ENCODE peak calls at places on chromosomes 2 and 18, in seven cellular contexts. C, R, T, Q, S, G and V are unnamed samples.

GRCh38 chr18:78082776-78083175 is 833.1 kb downstream of the GALR1 start:
- DNase-seq in C (no peak), R (no peak), T (no peak), Q (no peak), S (no peak), G (no peak), V (no peak)

GRCh38 chr2:149894760-149895159 is 307.2 kb upstream of the MMADHC start:
- DNase-seq in C (no peak), R (no peak), T (no peak), Q (no peak), S (no peak), G (no peak), V (no peak)

GRCh38 chr2:167908786-167909185 is 338.6 kb downstream of the STK39 start:
- DNase-seq in C (no peak), R (no peak), T (no peak), Q (no peak), S (no peak), G (no peak), V (no peak)

GRCh38 chr2:47086571-47086970 is 68.5 kb downstream of the STPG4 start:
- DNase-seq in C (peak), R (no peak), T (no peak), Q (no peak), S (no peak), G (no peak), V (no peak)

GRCh38 chr2:226426292-226426736 is 373.3 kb downstream of the IRS1 start:
- DNase-seq in C (no peak), R (no peak), T (no peak), Q (peak), S (no peak), G (no peak), V (no peak)

GRCh38 chr2:135600915-135601314 is 69.6 kb downstream of the R3HDM1 start:
- DNase-seq in C (no peak), R (no peak), T (no peak), Q (no peak), S (no peak), G (no peak), V (no peak)

GRCh38 chr2:31526946-31527345 is 53.8 kb downstream of the SRD5A2 start:
- DNase-seq in C (no peak), R (no peak), T (no peak), Q (no peak), S (no peak), G (no peak), V (no peak)

GRCh38 chr2:26453421-26454329 is 24.2 kb downstream of the OTOF start:
- DNase-seq in C (no peak), R (no peak), T (no peak), Q (no peak), S (no peak), G (no peak), V (no peak)

GRCh38 chr2:26742053-26742770 is 21.9 kb upstream of the SLC35F6 start:
- DNase-seq in C (no peak), R (no peak), T (no peak), Q (no peak), S (no peak), G (no peak), V (no peak)

GRCh38 chr2:134677866-134678774 is 40.7 kb downstream of the TMEM163 start:
- DNase-seq in C (no peak), R (no peak), T (no peak), Q (no peak), S (no peak), G (no peak), V (no peak)

GRCh38 chr18:2964349-2965010 is 48.5 kb downstream of the LPIN2 start:
- DNase-seq in C (no peak), R (no peak), T (no peak), Q (no peak), S (no peak), G (no peak), V (no peak)

GRCh38 chr18:36200354-36200771 is 13.1 kb downstream of the MOCOS start:
- DNase-seq in C (no peak), R (no peak), T (peak), Q (no peak), S (no peak), G (no peak), V (no peak)

GRCh38 chr2:10537522-10538195 is 89.5 kb upstream of the ODC1 start:
- DNase-seq in C (no peak), R (no peak), T (no peak), Q (no peak), S (no peak), G (no peak), V (no peak)

GRCh38 chr18:57819671-57820460 is 16.8 kb upstream of the ATP8B1 start:
- DNase-seq in C (peak), R (peak), T (peak), Q (peak), S (no peak), G (no peak), V (peak)

GRCh38 chr2:205764502-205764815 is 82.2 kb downstream of the NRP2 start:
- DNase-seq in C (no peak), R (no peak), T (no peak), Q (no peak), S (no peak), G (no peak), V (no peak)

GRCh38 chr18:59300676-59301285 is 17.7 kb downstream of the CPLX4 start:
- DNase-seq in C (no peak), R (no peak), T (no peak), Q (no peak), S (no peak), G (no peak), V (no peak)

GRCh38 chr2:179749210-179749609 is 112.2 kb downstream of the ZNF385B start:
- DNase-seq in C (no peak), R (no peak), T (no peak), Q (no peak), S (no peak), G (no peak), V (no peak)

GRCh38 chr2:12222561-12222960 is 476.1 kb downstream of the LPIN1 start:
- DNase-seq in C (no peak), R (no peak), T (no peak), Q (no peak), S (no peak), G (no peak), V (no peak)

GRCh38 chr2:192437653-192438052 is 242.9 kb upstream of the TMEFF2 start:
- DNase-seq in C (no peak), R (no peak), T (no peak), Q (peak), S (no peak), G (no peak), V (no peak)

GRCh38 chr2:53407363-53408080 is 360.1 kb upstream of the CHAC2 start:
- DNase-seq in C (no peak), R (peak), T (no peak), Q (no peak), S (no peak), G (no peak), V (no peak)

GRCh38 chr2:3208591-3208990 is 169.0 kb downstream of the EIPR1 start:
- DNase-seq in C (no peak), R (no peak), T (no peak), Q (no peak), S (no peak), G (no peak), V (no peak)

GRCh38 chr2:111028720-111029119 is 92.0 kb upstream of the BCL2L11 start:
- DNase-seq in C (no peak), R (peak), T (no peak), Q (no peak), S (peak), G (no peak), V (no peak)

GRCh38 chr2:65557616-65558573 is 125.5 kb upstream of the SPRED2 start:
- DNase-seq in C (no peak), R (no peak), T (no peak), Q (no peak), S (no peak), G (no peak), V (no peak)
- TF ChIP-seq JUND in C (no peak), R (no peak), T (no peak), Q (no peak), S (no peak), G (no peak), V (no peak)

GRCh38 chr18:63603772-63604171 is 16.6 kb downstream of the SERPINB13 start:
- DNase-seq in C (no peak), R (no peak), T (no peak), Q (no peak), S (no peak), G (peak), V (no peak)

GRCh38 chr18:63606526-63606925 is 19.4 kb downstream of the SERPINB13 start:
- DNase-seq in C (no peak), R (no peak), T (no peak), Q (no peak), S (no peak), G (no peak), V (no peak)

DNA sequence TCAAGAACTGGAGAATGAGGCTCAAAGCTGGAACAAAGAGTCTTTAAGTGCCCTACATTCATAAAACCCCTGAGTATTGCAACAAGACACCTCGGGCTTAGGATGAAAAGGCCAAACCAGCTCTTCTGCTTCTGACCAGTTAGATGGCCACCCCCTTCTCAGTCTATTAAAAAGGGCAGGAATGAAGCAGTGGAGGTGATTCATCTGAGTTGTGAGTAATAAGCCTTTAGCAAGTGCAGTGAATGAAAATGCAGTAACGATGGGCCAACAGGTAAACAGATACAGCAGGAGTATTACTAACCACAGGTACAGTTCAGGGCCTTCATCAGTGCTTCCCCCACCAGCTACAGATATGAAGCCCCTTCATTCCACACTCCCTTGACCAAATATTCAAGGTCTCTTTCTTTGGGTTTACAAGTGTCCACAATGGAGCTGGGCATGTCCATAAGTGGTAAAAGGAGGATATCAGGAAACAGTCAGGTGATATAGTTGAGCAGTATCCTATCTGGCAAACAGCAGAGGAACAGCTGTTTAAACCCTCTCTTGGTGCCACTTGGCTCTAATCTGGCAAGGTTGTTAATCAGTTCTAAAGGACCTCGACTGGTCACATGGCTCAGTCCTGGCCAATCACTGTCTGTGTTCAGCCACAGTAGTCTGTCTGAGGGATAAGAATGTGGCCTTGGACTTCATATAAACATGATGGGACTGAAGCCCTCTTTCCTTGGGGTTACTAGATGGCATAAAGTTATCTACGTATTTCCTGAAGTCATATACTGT is 17.8 kb downstream of the SERPINB13 start:
- DNase-seq in C (no peak), R (peak), T (no peak), Q (no peak), S (no peak), G (no peak), V (no peak)
- TF ChIP-seq JUND in C (no peak), R (peak), T (no peak), Q (no peak), S (no peak), G (no peak), V (no peak)

DNA sequence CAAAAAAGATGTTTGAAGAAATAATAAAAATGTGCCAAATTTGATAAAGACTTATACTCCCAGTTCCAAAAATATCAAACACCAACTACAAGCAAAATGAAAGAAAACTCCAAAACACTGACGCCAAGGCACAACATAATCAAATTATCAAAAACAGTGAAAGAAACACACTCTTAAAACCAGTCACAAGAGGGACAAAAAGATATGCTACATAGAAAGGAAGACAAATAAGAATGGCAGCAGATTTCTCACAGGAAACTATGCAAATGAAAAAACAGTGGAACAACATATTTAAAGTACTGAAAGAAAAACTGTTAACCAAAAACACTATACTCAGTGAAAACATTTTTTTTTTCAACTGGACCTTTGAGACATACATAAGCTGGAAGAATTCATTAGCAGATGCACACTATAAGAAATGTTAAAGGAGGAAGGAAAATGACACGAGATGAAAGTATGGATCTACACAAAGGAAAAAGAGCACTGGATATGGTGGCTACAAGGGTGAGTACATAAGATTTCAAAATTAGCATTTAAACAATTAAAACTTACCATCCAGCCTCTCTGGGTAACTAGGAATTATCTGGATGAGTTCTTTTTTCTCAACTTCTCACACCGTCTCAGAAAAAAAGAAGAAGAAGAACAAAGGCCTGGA is 94.0 kb upstream of the ACVR1C start:
- DNase-seq in C (no peak), R (peak), T (no peak), Q (no peak), S (no peak), G (no peak), V (no peak)
- TF ChIP-seq JUND in C (no peak), R (no peak), T (no peak), Q (no peak), S (no peak), G (no peak), V (no peak)

DNA sequence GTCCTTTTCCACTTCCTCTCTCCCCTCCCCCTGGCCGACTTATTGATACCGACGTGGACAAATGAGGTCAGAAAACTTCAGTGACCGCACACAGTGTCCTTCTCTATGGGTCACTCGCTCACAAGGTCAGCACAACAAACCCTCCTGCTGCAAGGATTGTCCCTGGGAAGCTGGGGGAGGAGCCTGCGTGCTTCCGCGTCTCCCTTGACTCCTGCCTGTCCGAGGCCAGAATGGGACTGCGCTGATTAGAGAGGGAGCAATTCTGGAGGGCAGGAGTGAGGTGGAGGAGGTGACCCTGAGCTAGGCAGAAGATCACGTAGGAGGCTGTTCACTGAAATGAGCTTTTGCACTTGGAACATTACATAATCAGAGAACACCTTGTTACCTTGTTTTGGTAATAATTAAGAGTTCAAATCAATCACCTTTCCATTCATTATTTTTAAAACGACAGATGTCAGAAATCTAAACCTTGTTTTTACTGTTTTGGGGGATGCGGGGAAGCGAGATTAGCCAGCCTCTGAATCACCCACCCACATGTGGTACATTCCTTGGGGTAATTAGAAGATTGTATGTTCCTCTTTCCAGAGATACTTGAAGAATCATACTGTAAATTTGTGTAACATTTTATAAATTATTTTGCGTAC is 70.6 kb downstream of the CTAGE1 start:
- DNase-seq in C (no peak), R (no peak), T (no peak), Q (peak), S (no peak), G (no peak), V (no peak)
- TF ChIP-seq JUND in C (no peak), R (no peak), T (no peak), Q (no peak), S (no peak), G (no peak), V (no peak)

DNA sequence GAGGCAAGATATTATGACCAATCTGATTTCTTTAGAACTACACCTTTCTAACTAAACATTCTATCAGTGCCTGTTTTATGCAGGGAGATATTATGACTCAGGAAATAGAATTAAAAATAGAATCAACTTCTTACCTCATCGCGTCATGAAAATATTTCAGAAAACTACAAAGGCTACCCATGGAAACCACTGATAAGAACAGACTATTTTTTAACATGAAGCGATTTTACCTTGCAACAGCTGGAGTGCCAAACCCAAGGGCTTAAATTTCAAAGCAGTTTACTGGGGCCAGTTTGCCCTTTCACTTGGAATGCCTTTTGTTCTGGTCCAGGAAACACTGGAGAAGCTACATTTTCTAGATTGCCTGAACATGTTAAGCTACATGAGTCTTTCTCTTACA is 304.8 kb upstream of the CCDC68 start:
- DNase-seq in C (no peak), R (no peak), T (no peak), Q (no peak), S (no peak), G (no peak), V (no peak)
- TF ChIP-seq JUND in C (no peak), R (no peak), T (no peak), Q (no peak), S (no peak), G (no peak), V (no peak)

GRCh38 chr2:75102011-75102410 is 97.3 kb downstream of the TACR1 start:
- DNase-seq in C (no peak), R (no peak), T (no peak), Q (no peak), S (no peak), G (no peak), V (no peak)
- TF ChIP-seq JUND in C (no peak), R (no peak), T (no peak), Q (no peak), S (no peak), G (no peak), V (no peak)

DNA sequence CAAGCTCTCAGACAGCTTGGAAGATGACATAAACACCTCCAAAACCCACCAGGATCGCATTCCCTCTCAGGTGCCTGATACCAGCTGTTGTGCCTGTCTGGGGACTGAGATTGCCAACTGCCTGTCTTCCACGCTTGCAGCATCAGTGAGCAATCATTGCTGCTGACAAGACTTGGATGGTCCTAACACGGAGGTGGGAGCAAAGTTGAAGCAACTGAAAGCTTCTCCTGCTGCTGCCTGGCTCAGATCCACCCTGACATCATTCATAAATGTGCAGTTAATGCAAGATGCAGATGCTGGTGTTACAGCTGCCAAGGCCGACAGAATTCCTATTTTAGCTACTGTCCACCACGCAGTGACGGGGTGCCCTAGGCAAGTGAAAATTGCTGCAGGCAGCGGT is 131.4 kb downstream of the VWC2L start:
- DNase-seq in C (no peak), R (no peak), T (no peak), Q (no peak), S (no peak), G (no peak), V (no peak)
- TF ChIP-seq JUND in C (no peak), R (no peak), T (no peak), Q (no peak), S (no peak), G (no peak), V (no peak)

GRCh38 chr18:833197-833596 is 21.2 kb upstream of the YES1 start:
- DNase-seq in C (no peak), R (no peak), T (no peak), Q (no peak), S (no peak), G (no peak), V (no peak)

GRCh38 chr18:829432-829831 is 17.4 kb upstream of the YES1 start:
- DNase-seq in C (no peak), R (no peak), T (no peak), Q (no peak), S (no peak), G (no peak), V (no peak)

GRCh38 chr18:827093-827677 is 15.1 kb upstream of the YES1 start:
- DNase-seq in C (no peak), R (no peak), T (no peak), Q (no peak), S (no peak), G (no peak), V (peak)

GRCh38 chr18:832085-832681 is 20.1 kb upstream of the YES1 start:
- DNase-seq in C (no peak), R (peak), T (peak), Q (peak), S (no peak), G (no peak), V (peak)

DNA sequence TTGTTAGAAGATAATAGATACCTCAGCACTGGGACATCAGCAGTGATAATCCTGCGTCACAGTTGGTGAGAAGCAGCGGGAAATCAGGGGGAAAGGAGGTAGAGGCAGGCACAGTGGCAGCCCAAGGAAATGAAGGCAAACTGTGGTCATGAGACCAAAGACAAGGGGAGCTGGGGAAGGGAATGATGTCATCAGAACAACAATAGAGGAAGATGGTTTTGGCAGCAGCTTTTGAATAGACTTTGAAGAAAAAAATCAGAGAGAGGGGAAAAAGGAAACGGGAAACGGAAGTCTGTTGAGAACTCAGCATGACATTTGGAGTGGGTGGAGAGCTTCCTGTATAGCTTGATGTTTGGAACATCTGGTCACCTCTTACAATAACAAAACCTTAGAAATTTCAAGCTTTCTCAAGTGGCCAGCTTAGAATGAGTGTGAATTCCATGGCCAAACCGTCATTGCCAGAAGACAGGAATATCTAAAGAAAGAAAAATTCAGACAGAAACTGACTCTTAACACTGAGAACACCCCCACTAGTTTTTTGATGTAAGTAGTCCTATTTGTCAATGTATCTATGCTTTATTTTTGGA is 18.4 kb upstream of the YES1 start:
- DNase-seq in C (no peak), R (no peak), T (peak), Q (no peak), S (no peak), G (no peak), V (no peak)
- TF ChIP-seq JUND in C (no peak), R (no peak), T (peak), Q (no peak), S (peak), G (no peak), V (no peak)